ENCODE peak calls at places on chromosomes 5 and 9, in four cellular contexts. Q is tibial nerve, Y is Peyer's patch, P is IMR-90. U is an unnamed sample.

GRCh38 chr5:140806834-140807775 is at the start of gene PCDHA4:
- DNase-seq in Q (no peak), Y (no peak), P (no peak), U (peak; percentile 32)

GRCh38 chr5:74829413-74829812 is 36.8 kb downstream of the FAM169A start:
- DNase-seq in Q (no peak), Y (no peak), P (no peak), U (no peak)

GRCh38 chr5:91159647-91160046 is 223.5 kb downstream of the ARRDC3 start:
- DNase-seq in Q (no peak), Y (no peak), P (no peak), U (no peak)

GRCh38 chr5:132456553-132457361 is 33.8 kb downstream of the IRF1 start:
- DNase-seq in Q (no peak), Y (peak; percentile 50), P (no peak), U (no peak)

GRCh38 chr5:135353952-135354721 is 44.9 kb downstream of the MACROH2A1 start:
- DNase-seq in Q (no peak), Y (no peak), P (peak; percentile 96), U (no peak)

GRCh38 chr5:15013654-15014463 is 142.3 kb upstream of the ANKH start:
- DNase-seq in Q (no peak), Y (no peak), P (peak; percentile 80), U (no peak)

GRCh38 chr5:56175465-56175864 is 57.7 kb downstream of the ANKRD55 start:
- DNase-seq in Q (no peak), Y (no peak), P (peak; percentile 84), U (peak; percentile 64)

GRCh38 chr5:44385236-44385940 is 3.8 kb downstream of the FGF10 start:
- DNase-seq in Q (no peak), Y (no peak), P (no peak), U (no peak)

GRCh38 chr5:539469-540214 is 15.4 kb upstream of the SLC9A3 start:
- DNase-seq in Q (no peak), Y (peak; percentile 44), P (no peak), U (no peak)

GRCh38 chr9:86406366-86406765 is 52.2 kb upstream of the TUT7 start:
- DNase-seq in Q (no peak), Y (no peak), P (peak; percentile 88), U (peak; percentile 39)

GRCh38 chr5:88756953-88757352 is 126.0 kb downstream of the MEF2C start:
- DNase-seq in Q (no peak), Y (no peak), P (no peak), U (no peak)

GRCh38 chr5:133499896-133500295 is 112.4 kb downstream of the FSTL4 start:
- DNase-seq in Q (no peak), Y (no peak), P (no peak), U (no peak)

DNA sequence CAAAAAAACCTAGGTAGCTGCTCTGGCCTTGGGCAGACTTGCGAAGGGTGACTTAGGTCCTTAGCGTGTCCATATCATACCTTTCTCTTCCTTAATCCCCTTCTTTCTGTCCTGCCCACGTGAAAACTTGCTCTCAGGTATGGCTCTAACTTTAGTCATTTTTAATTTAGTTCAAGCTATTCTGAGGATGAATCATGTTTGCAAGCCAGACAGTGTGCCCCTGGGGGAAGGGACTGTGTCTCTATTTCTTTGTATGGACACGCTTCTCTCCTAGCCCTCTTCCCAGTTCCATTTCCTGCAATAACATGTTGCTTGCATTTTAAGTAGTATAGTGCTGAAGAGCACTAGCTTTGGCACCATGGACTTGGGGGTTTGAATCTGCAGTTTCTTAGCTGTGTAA is 120.6 kb downstream of the PTTG1 start:
- DNase-seq in Q (no peak), Y (no peak), P (no peak), U (no peak)
- TF ChIP-seq POLR2A in Q (no peak), Y (no peak), P (no peak), U (no peak)

GRCh38 chr9:92350740-92351133 is 25.0 kb downstream of the CENPP start:
- DNase-seq in Q (no peak), Y (no peak), P (no peak), U (no peak)

GRCh38 chr9:92345582-92345981 is 19.8 kb downstream of the CENPP start:
- DNase-seq in Q (no peak), Y (no peak), P (no peak), U (no peak)

DNA sequence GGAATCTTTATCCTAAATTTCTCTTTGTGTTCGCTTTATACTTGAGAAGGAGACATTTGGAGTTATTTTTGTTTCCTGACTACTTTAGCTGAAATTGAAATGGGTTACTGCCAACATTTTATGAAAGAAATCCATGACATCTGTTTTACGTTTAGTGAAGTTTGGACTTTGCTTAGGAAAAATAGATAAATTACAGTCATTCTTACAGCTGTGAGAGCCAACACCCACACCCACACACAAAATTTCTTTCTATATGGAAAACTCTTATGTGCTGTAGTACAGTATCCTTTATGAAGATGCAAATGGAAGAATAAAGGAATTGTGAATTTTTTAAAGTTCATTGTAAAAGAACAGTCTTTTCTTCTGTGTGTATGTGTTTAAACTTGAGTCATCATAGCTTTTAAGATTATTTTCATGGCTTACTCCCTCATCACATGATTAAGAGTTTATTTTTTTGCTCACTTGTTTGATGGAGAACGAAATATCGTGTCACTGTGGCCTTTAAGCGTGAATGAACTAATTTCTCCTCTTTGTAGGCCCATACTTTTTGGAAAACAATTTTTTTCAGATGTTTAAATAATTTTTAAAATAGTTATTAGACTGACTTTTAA is 24.5 kb downstream of the CENPP start:
- DNase-seq in Q (no peak), Y (no peak), P (peak; percentile 74), U (no peak)
- H3K4me3 ChIP-seq in Q (no peak overlapping the region), Y (no peak overlapping the region), P (no peak overlapping the region), U (no peak overlapping the region)

DNA sequence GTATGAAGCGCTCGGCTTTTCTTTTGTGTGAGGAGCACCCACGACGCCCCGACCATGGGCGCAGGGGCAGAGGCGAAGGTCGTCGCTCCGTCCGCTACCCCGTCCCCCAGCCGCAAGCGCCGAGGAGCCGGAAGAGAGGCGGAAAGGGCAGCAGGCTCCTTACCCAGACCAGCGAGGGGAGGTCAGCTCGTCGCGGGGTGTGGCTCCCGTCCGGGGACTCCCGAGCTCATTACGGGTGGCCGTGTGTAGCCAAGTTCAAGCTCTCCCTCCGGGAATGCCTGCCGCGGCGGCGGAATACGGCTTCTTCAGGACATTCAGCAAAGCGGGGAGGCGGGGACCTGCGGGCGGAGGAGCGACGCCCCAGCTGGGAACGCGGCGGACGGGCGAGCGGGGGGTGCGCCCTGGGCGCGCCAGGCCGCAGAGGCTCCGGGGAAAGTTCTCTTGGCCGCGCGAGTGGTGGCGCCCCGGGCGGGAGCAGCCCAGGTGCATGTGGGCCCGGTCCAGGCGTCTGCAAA is 576 bp upstream of the EPB41L4A start:
- DNase-seq in Q (peak; percentile 40), Y (peak; percentile 85), P (no peak), U (peak; percentile 42)
- TF ChIP-seq POLR2A in Q (no peak), Y (no peak), P (no peak), U (no peak)

DNA sequence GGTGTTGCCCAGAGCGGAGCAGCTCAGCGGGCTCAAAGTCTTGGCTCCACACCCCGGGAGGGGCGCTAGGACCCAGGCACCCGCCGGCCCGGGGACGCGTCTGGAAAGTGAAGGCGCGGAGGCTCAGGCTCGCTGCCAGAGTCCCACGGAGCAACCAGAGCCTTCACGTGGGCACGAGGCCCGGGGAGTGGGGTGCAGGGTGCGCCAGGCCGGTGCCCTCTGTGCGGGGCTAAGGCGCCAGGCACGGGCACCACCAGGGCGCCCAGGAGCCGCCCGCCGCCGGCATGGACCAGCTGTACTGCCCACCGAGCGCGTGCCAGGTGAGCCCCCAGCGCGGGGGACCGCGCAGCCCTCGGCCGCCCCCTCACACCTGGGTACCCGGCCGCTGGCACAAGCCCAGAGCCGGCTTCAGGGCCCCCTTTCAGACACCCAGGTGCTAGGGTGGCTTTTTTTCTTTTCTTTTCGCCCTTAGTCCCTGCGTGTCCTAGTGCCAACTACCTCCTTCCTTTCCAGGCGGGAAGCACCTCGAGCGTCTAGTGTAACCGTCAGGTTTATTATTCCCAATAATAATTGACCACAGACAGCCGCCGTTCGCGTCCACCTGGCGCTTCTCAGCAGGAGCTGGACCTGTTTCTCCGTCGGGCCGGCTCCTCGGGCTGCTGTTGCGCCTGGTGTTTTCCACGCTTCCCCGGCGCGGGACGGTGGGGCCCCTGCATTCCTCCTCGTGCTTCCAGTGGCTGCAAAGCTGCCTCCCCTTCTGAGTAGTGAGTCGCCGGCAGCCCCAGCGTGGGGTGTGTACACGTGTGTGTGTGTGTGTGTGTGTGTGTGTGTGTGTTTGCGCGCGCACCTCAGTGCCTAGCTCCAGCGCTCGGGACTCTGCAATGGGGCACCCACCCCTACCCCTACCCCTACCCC is 30.1 kb upstream of the PDE8B start:
- DNase-seq in Q (no peak), Y (peak; percentile 68), P (no peak), U (peak; percentile 48)
- H3K4me3 ChIP-seq in Q (peak overlapping the region; percentile 52), Y (peak overlapping the region; percentile 15), P (peak overlapping the region; percentile 35), U (peak overlapping the region; percentile 31)

GRCh38 chr9:24594234-24594850 is 48.6 kb upstream of the IZUMO3 start:
- DNase-seq in Q (no peak), Y (no peak), P (no peak), U (no peak)
- TF ChIP-seq POLR2A in Q (no peak), Y (no peak), P (no peak), U (no peak)

DNA sequence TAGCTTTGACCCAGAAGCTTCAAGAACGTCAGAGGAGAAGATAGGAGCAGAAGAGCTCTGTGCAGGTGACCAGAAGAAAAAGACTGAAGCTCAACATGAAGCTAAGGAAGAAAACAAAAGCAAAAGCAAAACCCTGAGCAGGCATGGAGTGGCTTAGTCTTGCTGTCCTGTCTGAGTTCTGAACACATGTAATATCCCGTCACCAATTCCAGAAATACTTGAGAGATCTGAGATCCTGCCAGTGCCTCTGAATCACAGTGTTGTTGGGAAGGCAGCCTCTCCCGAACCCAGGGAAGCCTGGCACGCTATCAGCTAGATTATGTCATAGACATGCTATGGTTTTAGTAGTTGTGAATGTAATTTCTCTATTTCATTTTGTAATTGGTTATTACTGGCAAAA is 235.7 kb downstream of the ICE1 start:
- DNase-seq in Q (no peak), Y (no peak), P (no peak), U (peak; percentile 35)
- H3K4me3 ChIP-seq in Q (peak overlapping the region; percentile 8), Y (no peak overlapping the region), P (no peak overlapping the region), U (no peak overlapping the region)

U was measured in uterus.